ENCODE peak calls at places on chromosomes 5 and 9, in four cellular contexts. H is NCI-H774, I is NCI-H1048, Y is uterus. U is an unnamed sample.

GRCh38 chr5:60843693-60844428 is at the start of gene ELOVL7:
- DNase-seq in H (peak), I (peak), Y (peak), U (peak)

GRCh38 chr9:68717554-68718453 is 12.8 kb downstream of the PIP5K1B start:
- DNase-seq in H (no peak), I (no peak), Y (no peak), U (no peak)

GRCh38 chr5:166677891-166678290 is 1613.6 kb upstream of the WWC1 start:
- DNase-seq in H (no peak), I (no peak), Y (no peak), U (no peak)

GRCh38 chr5:130141689-130142320 is 237.5 kb downstream of the CHSY3 start:
- DNase-seq in H (no peak), I (peak), Y (no peak), U (no peak)

GRCh38 chr5:63211413-63212132 is 633.0 kb downstream of the LRRC70 start:
- DNase-seq in H (no peak), I (no peak), Y (no peak), U (no peak)

GRCh38 chr9:126494746-126495145 is 119.0 kb upstream of the LMX1B start:
- DNase-seq in H (no peak), I (no peak), Y (no peak), U (no peak)

GRCh38 chr9:22005083-22005699 is 3.9 kb downstream of the CDKN2B start:
- DNase-seq in H (no peak), I (no peak), Y (no peak), U (no peak)

GRCh38 chr9:4590430-4591122 is 71.5 kb upstream of the PLPP6 start:
- DNase-seq in H (no peak), I (no peak), Y (no peak), U (no peak)

GRCh38 chr5:35308391-35308790 is 78.1 kb upstream of the PRLR start:
- DNase-seq in H (peak), I (no peak), Y (no peak), U (peak)

GRCh38 chr5:122954719-122955118 is 81.8 kb downstream of the PPIC start:
- DNase-seq in H (no peak), I (no peak), Y (no peak), U (no peak)

GRCh38 chr9:77807846-77808749 is 160.0 kb upstream of the GNA14 start:
- DNase-seq in H (no peak), I (no peak), Y (no peak), U (no peak)